ENCODE peak calls at places on chromosomes 3 and 15, in ten cellular contexts. One of them, this sample, is unnamed. For H3K4me1, the result is how much of the 10 kb centered on the place peaks cover.

GRCh38 chr3:45330500-45331295 is 57.7 kb upstream of the LARS2 start:
- DNase-seq in psoas muscle: no peak
- DNase-seq in body of pancreas: no peak
- DNase-seq in MM.1S: no peak
- DNase-seq in adrenal gland: no peak
- DNase-seq in HCT116: no peak
- DNase-seq in transverse colon: no peak
- DNase-seq in Caco-2: no peak
- DNase-seq in fibroblast of lung: no peak
- DNase-seq in mucosa of descending colon: no peak
- DNase-seq in this sample: no peak

GRCh38 chr3:127790009-127790533 is 32.2 kb downstream of the MGLL start:
- DNase-seq in psoas muscle: no peak
- DNase-seq in body of pancreas: no peak
- DNase-seq in MM.1S: no peak
- DNase-seq in adrenal gland: no peak
- DNase-seq in HCT116: no peak
- DNase-seq in transverse colon: no peak
- DNase-seq in Caco-2: no peak
- DNase-seq in fibroblast of lung: no peak
- DNase-seq in mucosa of descending colon: no peak
- DNase-seq in this sample: no peak

GRCh38 chr3:190728574-190729246 is 133.8 kb downstream of the GMNC start:
- DNase-seq in psoas muscle: no peak
- DNase-seq in body of pancreas: no peak
- DNase-seq in MM.1S: no peak
- DNase-seq in adrenal gland: no peak
- DNase-seq in HCT116: no peak
- DNase-seq in transverse colon: no peak
- DNase-seq in Caco-2: no peak
- DNase-seq in fibroblast of lung: peak
- DNase-seq in mucosa of descending colon: no peak
- DNase-seq in this sample: no peak

GRCh38 chr3:4656059-4656458 is 162.9 kb downstream of the ITPR1 start:
- DNase-seq in psoas muscle: peak
- DNase-seq in body of pancreas: peak
- DNase-seq in MM.1S: no peak
- DNase-seq in adrenal gland: peak
- DNase-seq in HCT116: peak
- DNase-seq in transverse colon: peak
- DNase-seq in Caco-2: peak
- DNase-seq in fibroblast of lung: peak
- DNase-seq in mucosa of descending colon: peak
- DNase-seq in this sample: no peak

GRCh38 chr15:40307421-40308165 is at the start of gene PLCB2:
- DNase-seq in psoas muscle: no peak
- DNase-seq in body of pancreas: peak
- DNase-seq in MM.1S: no peak
- DNase-seq in adrenal gland: no peak
- DNase-seq in HCT116: no peak
- DNase-seq in transverse colon: peak
- DNase-seq in Caco-2: peak
- DNase-seq in fibroblast of lung: no peak
- DNase-seq in mucosa of descending colon: peak
- DNase-seq in this sample: peak

GRCh38 chr3:13866406-13866965 is 13.4 kb downstream of the WNT7A start:
- DNase-seq in psoas muscle: no peak
- DNase-seq in body of pancreas: no peak
- DNase-seq in MM.1S: no peak
- DNase-seq in adrenal gland: no peak
- DNase-seq in HCT116: no peak
- DNase-seq in transverse colon: no peak
- DNase-seq in Caco-2: no peak
- DNase-seq in fibroblast of lung: no peak
- DNase-seq in mucosa of descending colon: no peak
- DNase-seq in this sample: no peak

GRCh38 chr3:39166134-39166710 is 12.8 kb upstream of the CSRNP1 start:
- DNase-seq in psoas muscle: no peak
- DNase-seq in body of pancreas: no peak
- DNase-seq in MM.1S: no peak
- DNase-seq in adrenal gland: no peak
- DNase-seq in HCT116: no peak
- DNase-seq in transverse colon: no peak
- DNase-seq in Caco-2: no peak
- DNase-seq in fibroblast of lung: peak
- DNase-seq in mucosa of descending colon: no peak
- DNase-seq in this sample: no peak

GRCh38 chr15:68272797-68273271 is 4.7 kb upstream of the FEM1B start:
- DNase-seq in psoas muscle: no peak
- DNase-seq in body of pancreas: no peak
- DNase-seq in MM.1S: no peak
- DNase-seq in adrenal gland: no peak
- DNase-seq in HCT116: no peak
- DNase-seq in transverse colon: no peak
- DNase-seq in Caco-2: no peak
- DNase-seq in fibroblast of lung: peak
- DNase-seq in mucosa of descending colon: no peak
- DNase-seq in this sample: no peak

GRCh38 chr3:124203292-124203691 is 211.4 kb upstream of the ROPN1 start:
- DNase-seq in psoas muscle: no peak
- DNase-seq in body of pancreas: no peak
- DNase-seq in MM.1S: no peak
- DNase-seq in adrenal gland: no peak
- DNase-seq in HCT116: no peak
- DNase-seq in transverse colon: no peak
- DNase-seq in Caco-2: no peak
- DNase-seq in fibroblast of lung: no peak
- DNase-seq in mucosa of descending colon: no peak
- DNase-seq in this sample: no peak

GRCh38 chr3:42161050-42161935 is 70.1 kb downstream of the TRAK1 start:
- DNase-seq in psoas muscle: no peak
- DNase-seq in body of pancreas: no peak
- DNase-seq in MM.1S: no peak
- DNase-seq in adrenal gland: no peak
- DNase-seq in HCT116: no peak
- DNase-seq in transverse colon: no peak
- DNase-seq in Caco-2: no peak
- DNase-seq in fibroblast of lung: peak
- DNase-seq in mucosa of descending colon: no peak
- DNase-seq in this sample: no peak

GRCh38 chr15:61530769-61531168 is 301.7 kb upstream of the RORA start:
- DNase-seq in psoas muscle: no peak
- DNase-seq in body of pancreas: no peak
- DNase-seq in MM.1S: no peak
- DNase-seq in adrenal gland: no peak
- DNase-seq in HCT116: no peak
- DNase-seq in transverse colon: no peak
- DNase-seq in Caco-2: no peak
- DNase-seq in fibroblast of lung: peak
- DNase-seq in mucosa of descending colon: no peak
- DNase-seq in this sample: no peak

GRCh38 chr15:75327491-75327890 is 8.4 kb upstream of the COMMD4 start:
- DNase-seq in psoas muscle: no peak
- DNase-seq in body of pancreas: no peak
- DNase-seq in MM.1S: no peak
- DNase-seq in adrenal gland: no peak
- DNase-seq in HCT116: no peak
- DNase-seq in transverse colon: no peak
- DNase-seq in Caco-2: no peak
- DNase-seq in fibroblast of lung: no peak
- DNase-seq in mucosa of descending colon: no peak
- DNase-seq in this sample: no peak

GRCh38 chr3:133578548-133579191 is 5.2 kb downstream of the CDV3 start:
- DNase-seq in psoas muscle: no peak
- DNase-seq in body of pancreas: no peak
- DNase-seq in MM.1S: no peak
- DNase-seq in adrenal gland: no peak
- DNase-seq in HCT116: peak
- DNase-seq in transverse colon: no peak
- DNase-seq in Caco-2: peak
- DNase-seq in fibroblast of lung: peak
- DNase-seq in mucosa of descending colon: no peak
- DNase-seq in this sample: no peak

GRCh38 chr3:49805884-49806701 is 3.0 kb downstream of the INKA1 start:
- DNase-seq in psoas muscle: no peak
- DNase-seq in body of pancreas: peak
- DNase-seq in MM.1S: no peak
- DNase-seq in adrenal gland: peak
- DNase-seq in HCT116: no peak
- DNase-seq in transverse colon: peak
- DNase-seq in Caco-2: no peak
- DNase-seq in fibroblast of lung: peak
- DNase-seq in mucosa of descending colon: no peak
- DNase-seq in this sample: no peak

GRCh38 chr15:91940466-91941381 is 87.2 kb downstream of the SLCO3A1 start:
- DNase-seq in psoas muscle: no peak
- DNase-seq in body of pancreas: no peak
- DNase-seq in MM.1S: no peak
- DNase-seq in adrenal gland: no peak
- DNase-seq in HCT116: no peak
- DNase-seq in transverse colon: no peak
- DNase-seq in Caco-2: no peak
- DNase-seq in fibroblast of lung: no peak
- DNase-seq in mucosa of descending colon: peak
- DNase-seq in this sample: peak

GRCh38 chr15:90617668-90618097 is 88.0 kb downstream of the CRTC3 start:
- DNase-seq in psoas muscle: no peak
- DNase-seq in body of pancreas: no peak
- DNase-seq in MM.1S: no peak
- DNase-seq in adrenal gland: no peak
- DNase-seq in HCT116: no peak
- DNase-seq in transverse colon: no peak
- DNase-seq in Caco-2: no peak
- DNase-seq in fibroblast of lung: peak
- DNase-seq in mucosa of descending colon: no peak
- DNase-seq in this sample: no peak
- TF ChIP-seq CTCF in psoas muscle: no peak
- TF ChIP-seq CTCF in body of pancreas: no peak
- TF ChIP-seq CTCF in MM.1S: no peak
- TF ChIP-seq CTCF in adrenal gland: no peak
- TF ChIP-seq CTCF in HCT116: no peak
- TF ChIP-seq CTCF in transverse colon: no peak
- TF ChIP-seq CTCF in Caco-2: no peak
- TF ChIP-seq CTCF in fibroblast of lung: no peak
- TF ChIP-seq CTCF in mucosa of descending colon: no peak
- TF ChIP-seq CTCF in this sample: no peak

DNA sequence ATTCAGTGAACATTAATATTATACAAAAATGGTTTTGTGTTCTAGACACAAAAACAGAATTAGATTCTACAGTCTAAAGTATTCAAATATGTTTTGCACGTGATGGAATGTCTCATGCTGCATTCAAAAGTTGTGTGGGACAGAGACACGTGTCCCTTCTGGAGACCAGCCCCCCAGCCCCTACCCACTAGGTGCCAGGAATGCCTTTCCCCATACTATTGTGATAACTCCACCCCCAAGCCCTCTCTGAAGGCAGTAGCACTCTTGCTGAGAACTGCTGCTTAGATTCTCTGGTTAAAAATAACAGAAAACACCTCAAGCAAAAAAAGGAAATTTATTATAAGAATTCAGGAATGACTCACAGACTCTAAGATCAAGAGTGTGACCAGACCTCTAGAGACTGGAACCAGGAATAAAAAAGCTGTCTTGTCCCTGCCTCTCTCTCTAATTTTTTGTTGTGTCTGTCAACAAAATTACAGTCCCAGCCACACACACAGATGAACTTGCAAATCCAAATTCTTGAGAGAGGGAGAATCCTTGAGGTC is 57.7 kb downstream of the PXYLP1 start:
- DNase-seq in psoas muscle: no peak
- DNase-seq in body of pancreas: no peak
- DNase-seq in MM.1S: no peak
- DNase-seq in adrenal gland: no peak
- DNase-seq in HCT116: no peak
- DNase-seq in transverse colon: no peak
- DNase-seq in Caco-2: no peak
- DNase-seq in fibroblast of lung: no peak
- DNase-seq in mucosa of descending colon: no peak
- DNase-seq in this sample: no peak
- H3K4me1 ChIP-seq in psoas muscle: under half
- H3K4me1 ChIP-seq in body of pancreas: under half
- H3K4me1 ChIP-seq in MM.1S: under half
- H3K4me1 ChIP-seq in adrenal gland: under half
- H3K4me1 ChIP-seq in HCT116: under half
- H3K4me1 ChIP-seq in transverse colon: under half
- H3K4me1 ChIP-seq in Caco-2: under half
- H3K4me1 ChIP-seq in fibroblast of lung: under half
- H3K4me1 ChIP-seq in mucosa of descending colon: under half
- H3K4me1 ChIP-seq in this sample: under half

GRCh38 chr3:146817705-146818104 is 212.6 kb upstream of the PLSCR5 start:
- DNase-seq in psoas muscle: no peak
- DNase-seq in body of pancreas: no peak
- DNase-seq in MM.1S: no peak
- DNase-seq in adrenal gland: no peak
- DNase-seq in HCT116: peak
- DNase-seq in transverse colon: no peak
- DNase-seq in Caco-2: no peak
- DNase-seq in fibroblast of lung: peak
- DNase-seq in mucosa of descending colon: no peak
- DNase-seq in this sample: no peak
- TF ChIP-seq CTCF in psoas muscle: peak
- TF ChIP-seq CTCF in body of pancreas: peak
- TF ChIP-seq CTCF in MM.1S: peak
- TF ChIP-seq CTCF in adrenal gland: no peak
- TF ChIP-seq CTCF in HCT116: peak
- TF ChIP-seq CTCF in transverse colon: no peak
- TF ChIP-seq CTCF in Caco-2: no peak
- TF ChIP-seq CTCF in fibroblast of lung: peak
- TF ChIP-seq CTCF in mucosa of descending colon: no peak
- TF ChIP-seq CTCF in this sample: peak

GRCh38 chr3:195151402-195151801 is 119.6 kb downstream of the XXYLT1 start:
- DNase-seq in psoas muscle: no peak
- DNase-seq in body of pancreas: no peak
- DNase-seq in MM.1S: no peak
- DNase-seq in adrenal gland: no peak
- DNase-seq in HCT116: no peak
- DNase-seq in transverse colon: no peak
- DNase-seq in Caco-2: no peak
- DNase-seq in fibroblast of lung: no peak
- DNase-seq in mucosa of descending colon: no peak
- DNase-seq in this sample: no peak

GRCh38 chr3:195148553-195148952 is 122.4 kb downstream of the XXYLT1 start:
- DNase-seq in psoas muscle: no peak
- DNase-seq in body of pancreas: no peak
- DNase-seq in MM.1S: no peak
- DNase-seq in adrenal gland: no peak
- DNase-seq in HCT116: no peak
- DNase-seq in transverse colon: no peak
- DNase-seq in Caco-2: no peak
- DNase-seq in fibroblast of lung: peak
- DNase-seq in mucosa of descending colon: no peak
- DNase-seq in this sample: no peak

GRCh38 chr3:195147649-195148121 is 123.3 kb downstream of the XXYLT1 start:
- DNase-seq in psoas muscle: peak
- DNase-seq in body of pancreas: peak
- DNase-seq in MM.1S: peak
- DNase-seq in adrenal gland: peak
- DNase-seq in HCT116: no peak
- DNase-seq in transverse colon: peak
- DNase-seq in Caco-2: no peak
- DNase-seq in fibroblast of lung: peak
- DNase-seq in mucosa of descending colon: peak
- DNase-seq in this sample: no peak

GRCh38 chr3:195150194-195151118 is 120.5 kb downstream of the XXYLT1 start:
- DNase-seq in psoas muscle: peak
- DNase-seq in body of pancreas: peak
- DNase-seq in MM.1S: peak
- DNase-seq in adrenal gland: peak
- DNase-seq in HCT116: no peak
- DNase-seq in transverse colon: peak
- DNase-seq in Caco-2: no peak
- DNase-seq in fibroblast of lung: peak
- DNase-seq in mucosa of descending colon: peak
- DNase-seq in this sample: peak

GRCh38 chr3:195149292-195149691 is 121.7 kb downstream of the XXYLT1 start:
- DNase-seq in psoas muscle: no peak
- DNase-seq in body of pancreas: no peak
- DNase-seq in MM.1S: no peak
- DNase-seq in adrenal gland: no peak
- DNase-seq in HCT116: no peak
- DNase-seq in transverse colon: no peak
- DNase-seq in Caco-2: no peak
- DNase-seq in fibroblast of lung: no peak
- DNase-seq in mucosa of descending colon: no peak
- DNase-seq in this sample: no peak
- H3K4me1 ChIP-seq in psoas muscle: under half
- H3K4me1 ChIP-seq in body of pancreas: under half
- H3K4me1 ChIP-seq in MM.1S: under half
- H3K4me1 ChIP-seq in adrenal gland: under half
- H3K4me1 ChIP-seq in HCT116: under half
- H3K4me1 ChIP-seq in transverse colon: under half
- H3K4me1 ChIP-seq in Caco-2: under half
- H3K4me1 ChIP-seq in fibroblast of lung: half or more
- H3K4me1 ChIP-seq in mucosa of descending colon: under half
- H3K4me1 ChIP-seq in this sample: under half

This sample was measured in left lung.